ENCODE peak calls at places on chromosome 22, in four cellular contexts. Y is IMR-90, S is mesendoderm, K is H9. J is an unnamed sample.

GRCh38 chr22:27531782-27532530 is 269.6 kb downstream of the MN1 start:
- DNase-seq in Y (peak; percentile 82), S (peak; percentile 86), K (no peak), J (no peak)

GRCh38 chr22:48742191-48742555 is 1085.5 kb downstream of the BRD1 start:
- DNase-seq in Y (no peak), S (no peak), K (no peak), J (no peak)

GRCh38 chr22:29150701-29151100 is 55.0 kb upstream of the EMID1 start:
- DNase-seq in Y (no peak), S (no peak), K (no peak), J (no peak)

GRCh38 chr22:30286813-30287625 is 2.3 kb downstream of the CASTOR1 start:
- DNase-seq in Y (peak; percentile 46), S (peak; percentile 73), K (peak; percentile 88), J (peak; percentile 67)

GRCh38 chr22:48268771-48269552 is 1506.5 kb downstream of the TBC1D22A start:
- DNase-seq in Y (no peak), S (no peak), K (no peak), J (no peak)

GRCh38 chr22:42931421-42932196 is 74.5 kb upstream of the ARFGAP3 start:
- DNase-seq in Y (peak; percentile 18), S (no peak), K (no peak), J (no peak)

GRCh38 chr22:27218012-27218483 is 560.7 kb downstream of the MIAT start:
- DNase-seq in Y (no peak), S (no peak), K (no peak), J (no peak)

GRCh38 chr22:43128928-43129424 is 14.2 kb downstream of the MCAT start:
- DNase-seq in Y (no peak), S (no peak), K (no peak), J (peak; percentile 57)

GRCh38 chr22:24270556-24271405 is at the start of gene SPECC1L:
- DNase-seq in Y (peak; percentile 91), S (peak; percentile 95), K (peak; percentile 95), J (peak; percentile 84)

GRCh38 chr22:42418811-42419243 is 13.4 kb downstream of the NFAM1 start:
- DNase-seq in Y (no peak), S (no peak), K (no peak), J (peak; percentile 43)

GRCh38 chr22:43441751-43442150 is 29.9 kb downstream of the MPPED1 start:
- DNase-seq in Y (no peak), S (no peak), K (peak; percentile 12), J (no peak)

GRCh38 chr22:42978453-42979103 is 36.4 kb downstream of the PACSIN2 start:
- DNase-seq in Y (peak; percentile 66), S (peak; percentile 58), K (no peak), J (no peak)

GRCh38 chr22:29144786-29145160 is 60.9 kb upstream of the EMID1 start:
- DNase-seq in Y (no peak), S (no peak), K (no peak), J (peak; percentile 42)

GRCh38 chr22:44192098-44192810 is 11.5 kb downstream of the PARVG start:
- DNase-seq in Y (no peak), S (peak; percentile 46), K (peak; percentile 89), J (peak; percentile 91)

GRCh38 chr22:29587938-29588699 is 7.2 kb upstream of the NIPSNAP1 start:
- DNase-seq in Y (peak; percentile 92), S (no peak), K (no peak), J (no peak)

GRCh38 chr22:49705216-49705600 is 122.5 kb downstream of the BRD1 start:
- DNase-seq in Y (no peak), S (no peak), K (no peak), J (no peak)

GRCh38 chr22:38335077-38335476 is 17.8 kb upstream of the CSNK1E start:
- DNase-seq in Y (peak; percentile 49), S (no peak), K (no peak), J (no peak)

GRCh38 chr22:38338772-38339379 is 21.6 kb upstream of the CSNK1E start:
- DNase-seq in Y (no peak), S (peak; percentile 48), K (no peak), J (no peak)

DNA sequence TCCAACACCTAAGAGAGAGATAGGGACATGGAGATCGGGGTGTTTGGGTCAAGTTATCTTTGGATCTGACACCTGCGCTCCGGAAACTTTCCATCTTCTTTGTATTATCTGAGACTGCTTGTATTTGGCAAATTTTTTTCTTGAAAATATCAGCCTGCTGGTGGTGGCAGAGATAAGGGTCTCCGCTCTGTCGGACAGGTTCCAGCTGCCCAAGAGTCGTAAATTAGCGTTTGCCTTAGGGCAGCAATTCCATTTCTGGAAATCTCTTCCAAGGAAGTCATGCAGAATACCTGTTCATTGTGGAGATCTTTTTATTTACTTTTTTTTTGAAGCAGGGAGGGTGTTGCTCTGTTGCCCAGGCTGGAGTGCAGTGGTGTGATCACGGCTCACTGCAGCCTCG is 19.5 kb upstream of the CSNK1E start:
- DNase-seq in Y (no peak), S (no peak), K (no peak), J (no peak)
- H4K5ac ChIP-seq in Y (peak overlapping the region; percentile 9), S (no peak overlapping the region), K (no peak overlapping the region), J (no peak overlapping the region)

DNA sequence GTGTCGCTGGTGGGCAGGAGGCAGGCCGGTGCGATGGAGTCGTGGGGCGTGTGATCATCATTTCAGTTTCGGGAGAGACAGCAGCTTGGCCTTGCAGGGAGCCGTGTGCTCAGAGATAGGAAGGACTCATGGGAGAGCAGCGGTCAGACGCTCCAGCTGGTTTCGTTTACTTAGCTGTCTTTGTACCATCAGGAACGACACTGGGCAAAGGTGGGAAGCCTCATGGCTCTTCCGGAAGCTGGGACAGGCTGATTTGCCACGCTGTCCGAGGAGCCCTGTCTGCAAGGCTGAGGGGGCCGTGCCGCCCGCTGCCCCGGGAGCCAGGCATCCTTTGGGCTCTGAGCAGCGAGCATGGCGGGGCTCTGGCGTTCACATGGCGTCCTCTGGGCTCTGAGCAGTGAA is 32.7 kb downstream of the GRAMD4 start:
- DNase-seq in Y (peak; percentile 35), S (no peak), K (no peak), J (no peak)
- H4K5ac ChIP-seq in Y (peak overlapping the region; percentile 8), S (no peak overlapping the region), K (no peak overlapping the region), J (no peak overlapping the region)

GRCh38 chr22:38735126-38735464 is 20.7 kb downstream of the SUN2 start:
- DNase-seq in Y (no peak), S (no peak), K (no peak), J (no peak)

GRCh38 chr22:38734203-38735100 is 21.3 kb downstream of the SUN2 start:
- DNase-seq in Y (no peak), S (no peak), K (no peak), J (no peak)

GRCh38 chr22:38736257-38736570 is 19.6 kb downstream of the SUN2 start:
- DNase-seq in Y (no peak), S (no peak), K (no peak), J (no peak)

GRCh38 chr22:38737302-38738060 is 18.3 kb downstream of the SUN2 start:
- DNase-seq in Y (peak; percentile 49), S (no peak), K (no peak), J (no peak)

GRCh38 chr22:38735465-38736256 is 20.1 kb downstream of the SUN2 start:
- DNase-seq in Y (no peak), S (no peak), K (no peak), J (no peak)
- H4K5ac ChIP-seq in Y (no peak overlapping the region), S (no peak overlapping the region), K (no peak overlapping the region), J (no peak overlapping the region)

GRCh38 chr22:36002861-36003260 is 25.8 kb downstream of the RBFOX2 start:
- DNase-seq in Y (no peak), S (no peak), K (no peak), J (no peak)

GRCh38 chr22:36003972-36004674 is 24.5 kb downstream of the RBFOX2 start:
- DNase-seq in Y (no peak), S (no peak), K (no peak), J (no peak)

GRCh38 chr22:35998748-35999147 is 29.9 kb downstream of the RBFOX2 start:
- DNase-seq in Y (no peak), S (no peak), K (no peak), J (no peak)

GRCh38 chr22:35997438-35997837 is 31.2 kb downstream of the RBFOX2 start:
- DNase-seq in Y (peak; percentile 81), S (peak; percentile 49), K (no peak), J (no peak)

DNA sequence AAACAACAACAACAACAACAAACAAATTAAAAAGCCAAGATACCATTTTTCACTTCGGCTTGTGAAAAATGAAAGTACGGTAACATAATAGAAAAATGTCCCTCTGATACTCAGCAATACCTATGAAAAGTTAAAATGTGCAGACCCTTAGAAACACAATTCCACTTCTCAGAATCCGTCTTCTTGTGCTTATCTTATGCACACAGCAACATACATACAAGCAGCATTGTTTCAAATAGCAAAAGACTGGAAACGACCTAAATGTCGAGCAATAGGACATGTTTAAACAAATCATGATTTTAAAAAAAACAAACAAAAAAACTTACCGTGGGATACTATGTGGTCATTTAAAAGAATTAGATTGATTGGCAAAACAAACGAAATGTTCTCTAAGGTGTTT is 26.5 kb downstream of the RBFOX2 start:
- DNase-seq in Y (no peak), S (no peak), K (no peak), J (no peak)
- H4K5ac ChIP-seq in Y (no peak overlapping the region), S (no peak overlapping the region), K (no peak overlapping the region), J (no peak overlapping the region)

GRCh38 chr22:19668748-19669147 is 45.6 kb upstream of the SEPTIN5 start:
- DNase-seq in Y (no peak), S (no peak), K (no peak), J (no peak)
- H4K5ac ChIP-seq in Y (no peak overlapping the region), S (no peak overlapping the region), K (no peak overlapping the region), J (no peak overlapping the region)

GRCh38 chr22:40212126-40212525 is 34.4 kb downstream of the TNRC6B start:
- DNase-seq in Y (no peak), S (no peak), K (no peak), J (no peak)
- H4K5ac ChIP-seq in Y (no peak overlapping the region), S (no peak overlapping the region), K (no peak overlapping the region), J (no peak overlapping the region)

DNA sequence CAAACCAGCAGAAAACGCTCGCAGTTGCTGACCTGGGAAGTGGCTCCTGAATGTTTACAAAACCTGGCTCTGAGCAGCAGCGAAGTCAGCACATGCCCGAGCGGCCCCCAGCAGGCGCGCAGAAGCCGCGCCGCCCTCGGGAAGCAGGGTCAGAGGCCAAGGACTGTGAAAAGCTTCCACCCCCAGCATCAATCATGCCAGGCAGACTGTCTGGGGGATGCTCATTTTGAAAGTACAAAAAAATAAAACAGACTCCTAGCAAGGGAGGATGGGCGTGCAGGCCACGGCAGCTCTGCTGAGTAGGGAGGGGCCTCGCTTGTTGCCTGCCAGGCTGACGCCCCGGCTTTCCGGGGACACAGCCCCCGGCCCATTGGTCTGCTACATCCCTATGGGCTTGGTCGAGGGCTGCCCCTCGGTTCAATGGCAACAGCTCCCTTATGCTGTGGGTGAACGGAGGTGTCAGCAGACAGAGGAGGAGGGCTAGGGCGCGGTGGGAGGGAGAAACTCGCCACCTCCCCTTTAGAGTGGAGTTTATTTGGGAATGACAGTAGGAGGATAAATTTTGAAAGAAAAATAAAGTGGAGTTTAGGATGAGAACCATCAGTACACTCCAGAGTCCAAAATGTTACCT is 37.7 kb upstream of the GNB1L start:
- DNase-seq in Y (peak; percentile 53), S (no peak), K (no peak), J (no peak)
- H4K5ac ChIP-seq in Y (peak overlapping the region; percentile 38), S (no peak overlapping the region), K (no peak overlapping the region), J (no peak overlapping the region)

GRCh38 chr22:33194529-33194928 is 136.3 kb upstream of the SYN3 start:
- DNase-seq in Y (no peak), S (peak; percentile 31), K (no peak), J (no peak)
- H4K5ac ChIP-seq in Y (no peak overlapping the region), S (no peak overlapping the region), K (no peak overlapping the region), J (no peak overlapping the region)

J was measured in H1.